ENCODE peak calls at places on chromosomes 16 and 17, in four cellular contexts. F is T-helper 22 cell, E is GOT3, J is cardiac muscle cell. C is an unnamed sample.

GRCh38 chr17:31596382-31597323 is 205.2 kb downstream of the RAB11FIP4 start:
- DNase-seq in E (peak; percentile 78), J (peak; percentile 96), F (no peak), C (peak; percentile 77)

GRCh38 chr16:56257260-56257659 is 66.0 kb downstream of the GNAO1 start:
- DNase-seq in E (no peak), F (no peak), J (no peak), C (no peak)

GRCh38 chr17:69448431-69449102 is 34.1 kb downstream of the MAP2K6 start:
- DNase-seq in J (peak; percentile 37), F (no peak), E (no peak), C (no peak)

GRCh38 chr17:7842380-7842949 is 8.4 kb downstream of the KDM6B start:
- DNase-seq in F (peak; percentile 98), E (peak; percentile 82), J (peak; percentile 89), C (no peak)

GRCh38 chr16:85570735-85571562 is 42.2 kb upstream of the GSE1 start:
- DNase-seq in E (no peak), F (no peak), J (no peak), C (no peak)

GRCh38 chr17:81396722-81397313 is 1.6 kb downstream of the BAHCC1 start:
- DNase-seq in E (no peak), J (peak; percentile 54), F (no peak), C (no peak)

GRCh38 chr17:35879748-35880654 is at the start of gene CCL5:
- DNase-seq in E (no peak), F (no peak), J (peak; percentile 56), C (no peak)

GRCh38 chr16:84091460-84091859 is 25.3 kb downstream of the MBTPS1 start:
- DNase-seq in J (no peak), F (no peak), E (no peak), C (no peak)

GRCh38 chr16:89973654-89974335 is 25.2 kb downstream of the DEF8 start:
- DNase-seq in F (no peak), E (no peak), J (no peak), C (no peak)

GRCh38 chr16:49557070-49557446 is 183.5 kb downstream of the C16orf78 start:
- DNase-seq in F (no peak), E (no peak), J (no peak), C (no peak)

GRCh38 chr17:64240741-64241347 is 22.2 kb downstream of the TEX2 start:
- DNase-seq in E (no peak), J (peak; percentile 68), F (no peak), C (no peak)

GRCh38 chr17:60426596-60426995 is 4.3 kb downstream of the CHCT1 start:
- DNase-seq in E (no peak), F (no peak), J (no peak), C (no peak)

GRCh38 chr17:81279278-81280073 is 15.6 kb downstream of the SLC38A10 start:
- DNase-seq in F (no peak), J (no peak), E (no peak), C (no peak)

GRCh38 chr16:88651276-88651988 is 579 bp upstream of the CYBA start:
- DNase-seq in J (no peak), F (peak; percentile 66), E (no peak), C (peak; percentile 72)

GRCh38 chr16:70749006-70749678 is 51.8 kb downstream of the VAC14 start:
- DNase-seq in E (no peak), F (no peak), J (no peak), C (no peak)

GRCh38 chr17:2609091-2609490 is 15.6 kb downstream of the PAFAH1B1 start:
- DNase-seq in J (no peak), F (no peak), E (no peak), C (no peak)

GRCh38 chr16:297832-298231 is 14.9 kb downstream of the PDIA2 start:
- DNase-seq in F (no peak), E (no peak), J (no peak), C (no peak)

GRCh38 chr16:72013389-72013788 is 4.8 kb downstream of the DHODH start:
- DNase-seq in F (no peak), J (peak; percentile 74), E (no peak), C (no peak)

GRCh38 chr16:46859719-46860152 is 24.4 kb upstream of the GPT2 start:
- DNase-seq in E (peak; percentile 47), J (peak; percentile 81), F (no peak), C (peak; percentile 83)

GRCh38 chr17:73414171-73414955 is 102.6 kb upstream of the CDC42EP4 start:
- DNase-seq in E (no peak), F (no peak), J (no peak), C (no peak)

GRCh38 chr16:77191259-77191969 is 424 bp downstream of the MON1B start:
- DNase-seq in F (no peak), J (peak; percentile 13), E (no peak), C (no peak)

GRCh38 chr17:77832180-77832560 is 126.3 kb upstream of the TNRC6C start:
- DNase-seq in E (no peak), F (no peak), J (no peak), C (no peak)

GRCh38 chr17:80790021-80790765 is 201.4 kb upstream of the CHMP6 start:
- DNase-seq in E (no peak), J (no peak), F (no peak), C (no peak)

GRCh38 chr16:22373662-22374310 is 633 bp downstream of the CDR2 start:
- DNase-seq in J (no peak), F (peak; percentile 17), E (no peak), C (no peak)

GRCh38 chr17:4710693-4711634 is 532 bp downstream of the ARRB2 start:
- DNase-seq in J (no peak), F (peak; percentile 40), E (no peak), C (no peak)

GRCh38 chr17:78159575-78160158 is 8.7 kb upstream of the SYNGR2 start:
- DNase-seq in F (no peak), J (peak; percentile 77), E (no peak), C (no peak)

GRCh38 chr16:88700636-88701482 is 5.3 kb downstream of the RNF166 start:
- DNase-seq in F (peak; percentile 99), J (peak; percentile 95), E (peak; percentile 31), C (no peak)

GRCh38 chr17:72614871-72615626 is 477.4 kb downstream of the SLC39A11 start:
- DNase-seq in F (no peak), J (peak; percentile 60), E (no peak), C (peak; percentile 81)

GRCh38 chr16:8948831-8949230 is 14.9 kb downstream of the USP7 start:
- DNase-seq in F (no peak), E (no peak), J (no peak), C (no peak)